ENCODE peak calls at places on chromosomes 16 and 17, in six cellular contexts. O is psoas muscle, C is uterus, F is NCI-H748 treated with DMSO at 0.1 percent for 48 hours, K is Caki2, I is NCI-H2081. T is an unnamed sample.

GRCh38 chr16:17346774-17347569 is 123.8 kb downstream of the XYLT1 start:
- DNase-seq in O (no peak), C (no peak), F (no peak), K (no peak), I (no peak), T (no peak)

GRCh38 chr17:60355663-60356594 is 36.0 kb downstream of the USP32 start:
- DNase-seq in O (no peak), C (no peak), F (no peak), K (no peak), I (no peak), T (no peak)

GRCh38 chr16:11669380-11670146 is 1.3 kb downstream of the SNN start:
- DNase-seq in O (peak), C (peak), F (no peak), K (no peak), I (no peak), T (peak)

GRCh38 chr16:81937305-81938038 is 73.8 kb downstream of the SDR42E1 start:
- DNase-seq in O (no peak), C (no peak), F (peak), K (no peak), I (no peak), T (no peak)

GRCh38 chr16:2519711-2520080 is 475 bp upstream of the AMDHD2 start:
- DNase-seq in O (no peak), C (no peak), F (no peak), K (no peak), I (no peak), T (no peak)

GRCh38 chr17:82022310-82022980 is at the start of gene CENPX:
- DNase-seq in O (no peak), C (no peak), F (no peak), K (no peak), I (no peak), T (no peak)

GRCh38 chr16:49854227-49855203 is 1.4 kb downstream of the ZNF423 start:
- DNase-seq in O (peak), C (no peak), F (no peak), K (no peak), I (no peak), T (peak)

GRCh38 chr16:11806721-11807120 is 9.7 kb upstream of the ZC3H7A start:
- DNase-seq in O (no peak), C (no peak), F (no peak), K (no peak), I (no peak), T (no peak)

GRCh38 chr17:81672954-81673353 is 6.4 kb downstream of the CCDC137 start:
- DNase-seq in O (no peak), C (no peak), F (no peak), K (no peak), I (no peak), T (no peak)

GRCh38 chr17:47857551-47858410 is 6.8 kb upstream of the SP6 start:
- DNase-seq in O (no peak), C (no peak), F (no peak), K (no peak), I (no peak), T (no peak)

GRCh38 chr16:4052801-4053662 is 63.2 kb downstream of the ADCY9 start:
- DNase-seq in O (peak), C (no peak), F (peak), K (peak), I (peak), T (peak)

GRCh38 chr17:64074704-64075484 is 54.5 kb upstream of the ICAM2 start:
- DNase-seq in O (no peak), C (no peak), F (no peak), K (peak), I (no peak), T (no peak)

GRCh38 chr17:61583242-61583641 is 7.8 kb downstream of the NACA2 start:
- DNase-seq in O (no peak), C (no peak), F (no peak), K (peak), I (no peak), T (no peak)

GRCh38 chr16:51017969-51018368 is 133.1 kb downstream of the SALL1 start:
- DNase-seq in O (no peak), C (no peak), F (no peak), K (no peak), I (no peak), T (no peak)

GRCh38 chr16:765488-765865 is 4.9 kb downstream of the MSLN start:
- DNase-seq in O (no peak), C (no peak), F (no peak), K (no peak), I (no peak), T (no peak)

GRCh38 chr17:35793257-35793656 is 2.2 kb downstream of the MMP28 start:
- DNase-seq in O (no peak), C (no peak), F (no peak), K (no peak), I (no peak), T (no peak)

GRCh38 chr17:38663964-38664644 is 10.7 kb downstream of the EPOP start:
- DNase-seq in O (no peak), C (no peak), F (no peak), K (no peak), I (no peak), T (no peak)

T was measured in left cardiac atrium.